ENCODE peak calls at places on chromosomes 4 and X, in six cellular contexts. R is SJSA1; J is NCI-H774; T is stimulated activated CD4-positive, alpha-beta T cell treated with anti-CD3 and anti-CD28 coated beads, Interleukin-1b, Interleukin-23, amount 100 ng/mL, for 48 hours; B is anterior cingulate cortex; S is HFFc6. D is an unnamed sample.

GRCh38 chr4:152258804-152259708 is 276.8 kb downstream of the FBXW7 start:
- DNase-seq in R (no peak), T (no peak), S (peak), J (no peak), B (no peak), D (no peak)

GRCh38 chrX:99461223-99461622 is 948.9 kb downstream of the PCDH19 start:
- DNase-seq in S (no peak), B (no peak), T (no peak), R (no peak), J (no peak), D (no peak)

GRCh38 chrX:67718926-67719325 is 175.1 kb downstream of the AR start:
- DNase-seq in T (no peak), R (no peak), B (no peak), S (no peak), J (no peak), D (no peak)

GRCh38 chr4:54941994-54942552 is 183.3 kb downstream of the KDR start:
- DNase-seq in T (peak), R (no peak), J (peak), S (no peak), B (no peak), D (no peak)

GRCh38 chrX:38717871-38718270 is 83.4 kb upstream of the MID1IP1 start:
- DNase-seq in R (no peak), T (no peak), J (no peak), B (no peak), S (peak), D (no peak)

GRCh38 chr4:84582988-84583870 is at the start of gene CDS1:
- DNase-seq in J (no peak), B (no peak), S (no peak), R (peak), T (no peak), D (no peak)

GRCh38 chr4:8780086-8780485 is 91.6 kb downstream of the HMX1 start:
- DNase-seq in J (no peak), R (no peak), B (no peak), S (no peak), T (no peak), D (no peak)

GRCh38 chr4:159229164-159229563 is 126.3 kb downstream of the RAPGEF2 start:
- DNase-seq in J (no peak), T (no peak), S (peak), R (peak), B (no peak), D (no peak)

GRCh38 chr4:7073526-7074390 is 5.9 kb upstream of the GRPEL1 start:
- DNase-seq in J (peak), B (no peak), R (no peak), T (peak), S (peak), D (no peak)

GRCh38 chr4:173242466-173243250 is 74.0 kb downstream of the GALNT7 start:
- DNase-seq in T (no peak), B (no peak), J (no peak), S (no peak), R (no peak), D (no peak)

GRCh38 chr4:8774071-8774470 is 97.6 kb downstream of the HMX1 start:
- DNase-seq in R (no peak), J (no peak), B (no peak), S (no peak), T (no peak), D (no peak)

GRCh38 chrX:136750364-136750763 is 30.4 kb downstream of the ARHGEF6 start:
- DNase-seq in S (no peak), T (no peak), R (no peak), B (no peak), J (no peak), D (no peak)

GRCh38 chr4:122990891-122991290 is 68.5 kb upstream of the NUDT6 start:
- DNase-seq in R (no peak), S (no peak), T (no peak), J (no peak), B (no peak), D (no peak)

GRCh38 chr4:138540056-138540800 is 298.1 kb upstream of the SLC7A11 start:
- DNase-seq in S (peak), J (no peak), T (no peak), B (no peak), R (no peak), D (no peak)

GRCh38 chr4:153465922-153466636 is at the start of gene TMEM131L:
- DNase-seq in R (peak), J (peak), T (peak), B (peak), S (peak), D (no peak)

GRCh38 chrX:101108293-101108692 is 10.3 kb downstream of the CENPI start:
- DNase-seq in J (no peak), S (peak), B (no peak), R (no peak), T (no peak), D (no peak)

GRCh38 chrX:152915541-152916241 is 17.8 kb downstream of the ZNF185 start:
- DNase-seq in S (peak), T (peak), B (no peak), R (no peak), J (no peak), D (peak)

GRCh38 chr4:6359536-6360308 is 90.1 kb downstream of the WFS1 start:
- DNase-seq in R (no peak), T (no peak), S (no peak), B (no peak), J (no peak), D (no peak)

GRCh38 chr4:177250056-177250696 is 59.5 kb upstream of the NEIL3 start:
- DNase-seq in B (no peak), J (peak), R (no peak), T (peak), S (peak), D (no peak)

GRCh38 chr4:1373892-1374705 is 27.1 kb downstream of the UVSSA start:
- DNase-seq in S (no peak), B (no peak), T (no peak), R (no peak), J (no peak), D (no peak)

GRCh38 chrX:151735219-151735618 is 673 bp downstream of the CNGA2 start:
- DNase-seq in T (no peak), J (no peak), B (no peak), R (no peak), S (no peak), D (no peak)

GRCh38 chrX:102516314-102516936 is at the start of gene TMSB15A:
- DNase-seq in T (peak), B (peak), R (peak), J (peak), S (peak), D (no peak)

GRCh38 chr4:59956366-59956765 is 1243.8 kb upstream of the ADGRL3 start:
- DNase-seq in R (no peak), S (no peak), B (no peak), T (no peak), J (no peak), D (no peak)

GRCh38 chr4:141761926-141762325 is 125.5 kb downstream of the IL15 start:
- DNase-seq in J (no peak), B (no peak), S (no peak), R (no peak), T (no peak), D (no peak)

GRCh38 chr4:8260656-8261111 is 8.9 kb upstream of the HTRA3 start:
- DNase-seq in T (no peak), S (peak), R (no peak), J (no peak), B (no peak), D (no peak)

GRCh38 chr4:183636923-183637322 is 22.1 kb downstream of the RWDD4 start:
- DNase-seq in S (no peak), R (no peak), B (no peak), T (no peak), J (no peak), D (no peak)

GRCh38 chrX:28609917-28610613 is 22.8 kb downstream of the IL1RAPL1 start:
- DNase-seq in S (no peak), R (no peak), B (no peak), J (no peak), T (no peak), D (no peak)

GRCh38 chr4:57077550-57078311 is 32.5 kb downstream of the IGFBP7 start:
- DNase-seq in S (peak), R (peak), B (no peak), T (no peak), J (no peak), D (no peak)

GRCh38 chr4:174423257-174423944 is 98.9 kb downstream of the HPGD start:
- DNase-seq in T (peak), J (peak), S (peak), R (peak), B (no peak), D (no peak)

GRCh38 chrX:46204721-46205422 is 340.3 kb downstream of the ZNF674 start:
- DNase-seq in T (no peak), S (no peak), B (no peak), J (no peak), R (no peak), D (no peak)

GRCh38 chrX:69137371-69137881 is 27.8 kb downstream of the PJA1 start:
- DNase-seq in S (no peak), R (no peak), T (no peak), J (no peak), B (no peak), D (no peak)

GRCh38 chrX:110215411-110215810 is 102.5 kb downstream of the AMMECR1 start:
- DNase-seq in R (no peak), S (no peak), T (no peak), B (no peak), J (no peak), D (no peak)

GRCh38 chr4:77073106-77073858 is 2.5 kb downstream of the CCNI start:
- DNase-seq in T (no peak), J (no peak), B (no peak), S (no peak), R (no peak), D (no peak)

GRCh38 chr4:125390126-125390525 is 75.4 kb downstream of the FAT4 start:
- DNase-seq in J (no peak), B (no peak), R (peak), T (no peak), S (peak), D (no peak)

GRCh38 chrX:136541294-136541693 is 9.3 kb downstream of the VGLL1 start:
- DNase-seq in T (no peak), B (no peak), S (no peak), J (no peak), R (no peak), D (no peak)

GRCh38 chr4:21209854-21210253 is 509.6 kb downstream of the PACRGL start:
- DNase-seq in S (no peak), B (no peak), T (no peak), J (no peak), R (no peak), D (no peak)

GRCh38 chr4:81504685-81505598 is 33.2 kb upstream of the RASGEF1B start:
- DNase-seq in S (no peak), T (peak), R (no peak), B (no peak), J (no peak), D (no peak)